ENCODE peak calls at places on chromosomes 6 and 20, in five cellular contexts. F is fibroblast of the conjunctiva, D is NCI-H460, A is MM.1S, L is HCEC 1CT. X is an unnamed sample.

GRCh38 chr6:158894192-158894591 is 75.0 kb upstream of the EZR start:
- DNase-seq in F (peak), A (no peak), L (peak), D (peak), X (no peak)

GRCh38 chr20:62312662-62312977 is 9.8 kb downstream of the ADRM1 start:
- DNase-seq in F (no peak), D (no peak), A (no peak), L (no peak), X (no peak)

GRCh38 chr6:3749390-3749978 is 2.0 kb downstream of the PXDC1 start:
- DNase-seq in L (no peak), D (no peak), A (no peak), F (no peak), X (no peak)

GRCh38 chr6:52063584-52064400 is 23.6 kb downstream of the PKHD1 start:
- DNase-seq in A (peak), F (peak), D (no peak), L (peak), X (no peak)

GRCh38 chr20:53834044-53834442 is 236.4 kb downstream of the BCAS1 start:
- DNase-seq in F (no peak), A (no peak), L (no peak), D (no peak), X (no peak)

GRCh38 chr6:43668151-43669028 is 19.2 kb downstream of the MRPS18A start:
- DNase-seq in F (peak), D (peak), L (peak), A (no peak), X (no peak)

GRCh38 chr20:56316051-56316450 is 42.7 kb upstream of the FAM210B start:
- DNase-seq in D (no peak), F (no peak), L (no peak), A (no peak), X (no peak)

GRCh38 chr6:149049230-149049629 is 268.3 kb upstream of the TAB2 start:
- DNase-seq in F (no peak), D (no peak), A (no peak), L (peak), X (no peak)

GRCh38 chr6:125802943-125803377 is 12.2 kb downstream of the NCOA7 start:
- DNase-seq in F (no peak), L (no peak), A (no peak), D (no peak), X (no peak)

GRCh38 chr6:48151142-48151541 is 40.1 kb upstream of the PTCHD4 start:
- DNase-seq in L (peak), D (no peak), F (no peak), A (no peak), X (no peak)

GRCh38 chr20:51001697-51002265 is 21.1 kb downstream of the KCNG1 start:
- DNase-seq in D (no peak), F (no peak), A (no peak), L (no peak), X (no peak)

GRCh38 chr6:215335-216034 is 76.8 kb upstream of the DUSP22 start:
- DNase-seq in F (no peak), A (no peak), L (peak), D (no peak), X (no peak)

GRCh38 chr20:34364013-34364382 is 925 bp downstream of the ITCH start:
- DNase-seq in L (peak), A (peak), D (no peak), F (no peak), X (no peak)

GRCh38 chr20:37385659-37386504 is 39.9 kb downstream of the SRC start:
- DNase-seq in D (no peak), F (no peak), A (no peak), L (no peak), X (no peak)

GRCh38 chr6:144405173-144405572 is 120.0 kb downstream of the UTRN start:
- DNase-seq in F (peak), D (no peak), L (no peak), A (no peak), X (no peak)

GRCh38 chr6:52840763-52841585 is at the start of gene GSTA5:
- DNase-seq in D (no peak), A (no peak), L (no peak), F (no peak), X (no peak)

GRCh38 chr6:77740380-77740779 is 87.5 kb downstream of the MEI4 start:
- DNase-seq in F (peak), L (peak), D (peak), A (peak), X (no peak)

GRCh38 chr6:81624443-81624842 is 128.0 kb downstream of the TENT5A start:
- DNase-seq in D (no peak), L (no peak), F (no peak), A (no peak), X (no peak)

GRCh38 chr20:57651977-57652864 is 32.0 kb upstream of the ZBP1 start:
- DNase-seq in A (no peak), D (no peak), F (no peak), L (no peak), X (no peak)

GRCh38 chr6:786946-787763 is 94.2 kb upstream of the EXOC2 start:
- DNase-seq in F (no peak), L (no peak), D (peak), A (peak), X (no peak)

GRCh38 chr6:168193816-168194701 is 115.0 kb upstream of the FRMD1 start:
- DNase-seq in F (no peak), L (no peak), A (no peak), D (peak), X (no peak)

GRCh38 chr6:38262041-38262440 is 377.7 kb downstream of the BTBD9 start:
- DNase-seq in D (no peak), A (no peak), F (peak), L (peak), X (no peak)

GRCh38 chr6:34908194-34908593 is 19.1 kb downstream of the ANKS1A start:
- DNase-seq in D (no peak), A (no peak), F (no peak), L (no peak), X (no peak)

GRCh38 chr6:43917878-43918382 is 147.9 kb downstream of the VEGFA start:
- DNase-seq in F (peak), A (no peak), D (no peak), L (peak), X (no peak)

GRCh38 chr20:34755367-34755766 is 51.2 kb downstream of the TP53INP2 start:
- DNase-seq in D (no peak), L (no peak), F (no peak), A (no peak), X (no peak)

GRCh38 chr6:4460595-4461475 is 315.4 kb upstream of the CDYL start:
- DNase-seq in D (no peak), A (no peak), F (peak), L (peak), X (no peak)

GRCh38 chr6:110656492-110656891 is 158.8 kb downstream of the CDK19 start:
- DNase-seq in A (no peak), F (no peak), L (no peak), D (no peak), X (no peak)

GRCh38 chr6:4066029-4066755 is 12.7 kb downstream of the FAM217A start:
- DNase-seq in L (no peak), A (no peak), F (no peak), D (no peak), X (no peak)

GRCh38 chr20:51752343-51752951 is 15.7 kb downstream of the ATP9A start:
- DNase-seq in L (peak), A (no peak), D (peak), F (peak), X (no peak)

GRCh38 chr6:44180406-44180805 is 21.8 kb downstream of the CAPN11 start:
- DNase-seq in L (no peak), D (no peak), F (no peak), A (no peak), X (no peak)

GRCh38 chr6:122482750-122483080 is 11.1 kb upstream of the SERINC1 start:
- DNase-seq in D (no peak), A (no peak), L (no peak), F (no peak), X (no peak)

GRCh38 chr6:35052694-35053565 is 88.2 kb downstream of the TCP11 start:
- DNase-seq in F (peak), A (no peak), L (no peak), D (no peak), X (no peak)

X was measured in T-helper 22 cell.